ENCODE peak calls at places on chromosomes 12 and 14, in nine cellular contexts. Y, M, S, H, D, E, N, C and I are unnamed samples.

GRCh38 chr12:4355843-4356327 is 23.6 kb downstream of the FGF23 start:
- DNase-seq in D (peak; percentile 15), S (peak; percentile 67), N (no peak), M (peak; percentile 27), C (no peak), E (no peak), Y (no peak), H (no peak), I (no peak)

GRCh38 chr12:124497039-124497438 is 70.4 kb downstream of the NCOR2 start:
- DNase-seq in E (no peak), N (no peak), C (no peak), S (no peak), M (peak; percentile 77), Y (no peak), D (no peak), H (no peak), I (no peak)

GRCh38 chr12:116469344-116469743 is 89.8 kb upstream of the MAP1LC3B2 start:
- DNase-seq in N (no peak), M (no peak), Y (no peak), H (no peak), E (no peak), S (no peak), D (no peak), C (no peak), I (no peak)

GRCh38 chr14:92785601-92786426 is 8.3 kb upstream of the GOLGA5 start:
- DNase-seq in H (no peak), E (peak; percentile 69), N (no peak), M (peak; percentile 93), Y (no peak), D (peak; percentile 80), C (peak; percentile 47), S (no peak), I (no peak)

GRCh38 chr12:71045781-71046180 is 112.0 kb downstream of the TSPAN8 start:
- DNase-seq in Y (no peak), E (peak; percentile 15), M (peak; percentile 88), H (no peak), D (peak; percentile 62), C (no peak), S (no peak), N (no peak), I (no peak)

GRCh38 chr12:47844264-47845020 is 24.7 kb upstream of the HDAC7 start:
- DNase-seq in M (no peak), N (peak; percentile 89), C (no peak), H (no peak), D (no peak), E (no peak), Y (peak; percentile 59), S (no peak), I (no peak)

GRCh38 chr14:74475678-74476077 is 17.4 kb downstream of the NPC2 start:
- DNase-seq in C (peak; percentile 33), E (no peak), D (peak; percentile 29), Y (no peak), M (peak; percentile 63), H (peak; percentile 59), N (no peak), S (no peak), I (peak; percentile 46)

GRCh38 chr12:71958993-71959588 is 20.4 kb downstream of the TPH2 start:
- DNase-seq in C (no peak), S (no peak), D (peak; percentile 66), E (no peak), Y (no peak), H (no peak), N (no peak), M (no peak), I (no peak)

GRCh38 chr12:39070775-39071174 is 165.4 kb upstream of the CPNE8 start:
- DNase-seq in C (no peak), S (no peak), N (no peak), H (no peak), M (no peak), E (no peak), D (no peak), Y (no peak), I (no peak)

GRCh38 chr14:54919330-54919729 is 16.7 kb upstream of the GCH1 start:
- DNase-seq in C (no peak), M (no peak), D (no peak), Y (no peak), N (no peak), S (no peak), H (no peak), E (no peak), I (no peak)

GRCh38 chr12:50402270-50403000 is 1.8 kb downstream of the LARP4 start:
- DNase-seq in N (no peak), H (no peak), C (no peak), S (no peak), D (no peak), E (no peak), Y (no peak), M (no peak), I (no peak)

GRCh38 chr12:2959508-2960431 is 573 bp downstream of the TEAD4 start:
- DNase-seq in M (peak; percentile 66), C (no peak), D (peak; percentile 62), N (peak; percentile 82), Y (peak; percentile 59), S (peak; percentile 79), H (peak; percentile 20), E (peak; percentile 62), I (peak; percentile 9)
- TF ChIP-seq CTCF in M (no peak), C (no peak), D (no peak), N (no peak), Y (no peak), S (no peak), H (no peak), E (no peak), I (no peak)

DNA sequence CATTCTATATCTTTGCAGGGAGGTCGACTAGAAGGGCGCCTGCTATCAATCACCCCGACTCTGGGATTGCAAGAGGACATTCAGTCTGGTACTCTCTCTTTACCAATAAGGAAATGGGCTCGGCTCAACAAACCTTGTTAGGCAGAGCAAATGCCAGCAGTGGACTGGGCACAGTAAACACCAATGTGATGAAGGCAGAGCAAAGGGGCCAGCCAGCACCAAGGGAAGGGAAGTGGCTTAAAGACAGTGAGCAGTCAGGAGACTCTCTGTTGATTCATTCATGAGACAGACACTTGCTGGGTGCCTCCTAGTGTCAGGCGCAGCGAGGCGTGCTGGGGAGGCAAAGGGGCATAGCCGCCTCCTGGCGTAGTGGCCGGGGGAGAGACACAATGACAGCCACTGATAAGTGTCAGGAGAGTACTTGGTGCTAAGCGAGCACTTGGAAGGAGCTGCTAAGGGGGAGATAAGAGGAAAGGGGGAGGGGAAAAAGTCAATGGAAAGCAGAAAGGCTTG is 34.1 kb downstream of the TMCC3 start:
- DNase-seq in N (no peak), Y (no peak), C (no peak), E (no peak), S (peak; percentile 62), H (no peak), D (no peak), M (peak; percentile 20), I (no peak)
- H3K4me3 ChIP-seq in N (no peak overlapping the region), Y (no peak overlapping the region), C (no peak overlapping the region), E (no peak overlapping the region), S (peak overlapping the region; percentile 20), H (peak overlapping the region; percentile 30), D (no peak overlapping the region), M (no peak overlapping the region), I (peak overlapping the region; percentile 50)

DNA sequence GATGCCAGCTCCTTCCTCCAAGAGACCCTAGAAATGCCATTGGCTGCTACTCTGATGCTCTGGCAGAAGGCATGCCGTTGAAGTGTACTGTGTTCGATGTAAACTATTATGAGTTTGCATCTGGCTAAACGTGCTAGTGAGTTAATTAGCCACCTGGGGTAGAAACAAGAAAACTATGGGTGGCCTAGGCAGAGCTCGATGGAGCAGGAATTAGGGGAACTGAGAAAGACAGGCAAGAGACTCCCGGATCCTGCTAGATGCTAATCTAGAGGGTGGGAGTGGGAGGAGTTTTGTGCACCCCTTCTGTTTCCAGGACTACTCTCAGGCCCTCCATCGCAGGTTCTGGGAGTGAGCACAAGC is 32.0 kb downstream of the TMEM63C start:
- DNase-seq in S (no peak), H (no peak), M (no peak), N (no peak), Y (no peak), E (no peak), D (no peak), C (no peak), I (no peak)
- TF ChIP-seq CTCF in S (no peak), H (no peak), M (no peak), N (no peak), Y (no peak), E (no peak), D (no peak), C (no peak), I (no peak)

GRCh38 chr12:56078427-56078826 is 1.5 kb upstream of the ERBB3 start:
- DNase-seq in Y (no peak), C (no peak), H (no peak), D (no peak), M (no peak), S (no peak), E (no peak), N (no peak), I (no peak)
- H3K4me3 ChIP-seq in Y (no peak overlapping the region), C (no peak overlapping the region), H (no peak overlapping the region), D (no peak overlapping the region), M (no peak overlapping the region), S (peak overlapping the region; percentile 74), E (no peak overlapping the region), N (no peak overlapping the region), I (no peak overlapping the region)

GRCh38 chr12:28086521-28086920 is 103.7 kb upstream of the CCDC91 start:
- DNase-seq in C (no peak), S (no peak), H (no peak), Y (no peak), N (no peak), E (no peak), M (peak; percentile 42), D (no peak), I (no peak)

GRCh38 chr12:28083816-28084678 is 106.2 kb upstream of the CCDC91 start:
- DNase-seq in E (no peak), D (peak; percentile 26), N (no peak), C (peak; percentile 24), S (no peak), H (no peak), Y (peak; percentile 35), M (peak; percentile 58), I (no peak)

GRCh38 chr12:28079539-28079938 is 107.0 kb upstream of the PTHLH start:
- DNase-seq in N (no peak), D (no peak), M (no peak), E (no peak), H (no peak), C (no peak), Y (no peak), S (no peak), I (no peak)

DNA sequence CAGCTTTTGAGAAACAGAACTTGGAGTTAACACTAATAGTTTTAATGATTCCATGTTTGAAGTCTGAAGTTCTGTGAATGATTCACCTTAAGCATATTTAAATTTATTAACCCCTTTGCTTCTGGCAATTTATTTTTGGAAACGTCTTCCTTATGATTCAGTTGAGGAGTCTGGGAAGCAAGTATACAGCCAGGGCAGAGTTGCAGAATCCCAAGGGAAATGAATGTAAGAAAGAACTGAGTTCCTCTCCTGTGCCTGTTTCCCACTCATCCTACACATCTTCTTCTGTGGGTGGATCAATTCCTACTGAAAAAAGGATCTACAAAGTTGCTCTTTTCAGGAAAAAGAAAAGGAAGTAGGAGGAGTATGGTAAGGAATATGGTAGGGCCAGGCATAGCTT is 108.2 kb upstream of the CCDC91 start:
- DNase-seq in C (no peak), N (no peak), Y (no peak), D (no peak), E (no peak), S (no peak), M (no peak), H (no peak), I (no peak)
- TF ChIP-seq CTCF in C (no peak), N (no peak), Y (no peak), D (no peak), E (no peak), S (no peak), M (no peak), H (no peak), I (no peak)